ENCODE peak calls at places on chromosomes 4 and X, in eight cellular contexts. F, X, Q, Y, B, G, V and O are unnamed samples.
A peak's percentile ranks its signal among the peaks of the same experiment; 100 is the strongest.

GRCh38 chr4:17576932-17577659 is at the start of gene LAP3:
- DNase-seq in F (peak; percentile 95), X (peak; percentile 96), Q (peak; percentile 100), Y (peak; percentile 98), B (peak; percentile 99), G (peak; percentile 96), V (peak; percentile 97), O (peak; percentile 94)

GRCh38 chrX:138127314-138127713 is 561.4 kb downstream of the ZIC3 start:
- DNase-seq in F (peak; percentile 38), X (no peak), Q (no peak), Y (no peak), B (no peak), G (no peak), V (no peak), O (peak; percentile 19)

GRCh38 chr4:999863-1000425 is 6.7 kb upstream of the SLC26A1 start:
- DNase-seq in F (no peak), X (no peak), Q (no peak), Y (no peak), B (no peak), G (no peak), V (no peak), O (no peak)

GRCh38 chr4:180148737-180149136 is 2094.5 kb upstream of the TENM3 start:
- DNase-seq in F (no peak), X (peak; percentile 20), Q (no peak), Y (no peak), B (no peak), G (no peak), V (no peak), O (no peak)

GRCh38 chr4:112142152-112142551 is 3.1 kb upstream of the FAM241A start:
- DNase-seq in F (no peak), X (no peak), Q (no peak), Y (no peak), B (no peak), G (no peak), V (no peak), O (no peak)

GRCh38 chrX:150155396-150156048 is 207.6 kb upstream of the MAMLD1 start:
- DNase-seq in F (peak; percentile 66), X (peak; percentile 55), Q (no peak), Y (no peak), B (no peak), G (no peak), V (no peak), O (peak; percentile 67)

GRCh38 chr4:110164251-110164650 is 34.2 kb downstream of the ELOVL6 start:
- DNase-seq in F (peak; percentile 69), X (peak; percentile 74), Q (no peak), Y (no peak), B (no peak), G (no peak), V (no peak), O (peak; percentile 88)

GRCh38 chr4:154049457-154050181 is 260.7 kb upstream of the SFRP2 start:
- DNase-seq in F (peak; percentile 90), X (no peak), Q (no peak), Y (no peak), B (no peak), G (no peak), V (peak; percentile 37), O (peak; percentile 39)

GRCh38 chr4:106301393-106302084 is 14.5 kb downstream of the TBCK start:
- DNase-seq in F (peak; percentile 77), X (peak; percentile 3), Q (no peak), Y (no peak), B (no peak), G (no peak), V (no peak), O (no peak)

GRCh38 chr4:81913427-81913878 is 441.7 kb upstream of the RASGEF1B start:
- DNase-seq in F (peak; percentile 35), X (peak; percentile 31), Q (peak; percentile 63), Y (peak; percentile 32), B (peak; percentile 71), G (peak; percentile 37), V (peak; percentile 57), O (no peak)

GRCh38 chr4:181525641-181526040 is 717.6 kb upstream of the TENM3 start:
- DNase-seq in F (no peak), X (no peak), Q (no peak), Y (no peak), B (no peak), G (no peak), V (no peak), O (no peak)

GRCh38 chrX:1292581-1293310 is 24.1 kb downstream of the CSF2RA start:
- DNase-seq in F (no peak), X (no peak), Q (no peak), Y (no peak), B (no peak), G (no peak), V (no peak), O (no peak)

GRCh38 chr4:178202422-178202821 is 760.2 kb upstream of the AGA start:
- DNase-seq in F (no peak), X (no peak), Q (no peak), Y (no peak), B (no peak), G (no peak), V (no peak), O (no peak)

GRCh38 chrX:100264200-100264599 is 145.9 kb downstream of the PCDH19 start:
- DNase-seq in F (no peak), X (no peak), Q (no peak), Y (no peak), B (peak; percentile 67), G (no peak), V (no peak), O (no peak)

GRCh38 chrX:18886344-18887161 is 97.4 kb downstream of the PHKA2 start:
- DNase-seq in F (peak; percentile 41), X (peak; percentile 23), Q (peak; percentile 67), Y (no peak), B (peak; percentile 90), G (peak; percentile 74), V (peak; percentile 86), O (peak; percentile 13)

GRCh38 chrX:134933248-134933647 is 57.5 kb upstream of the SMIM10 start:
- DNase-seq in F (no peak), X (no peak), Q (no peak), Y (no peak), B (no peak), G (peak; percentile 5), V (no peak), O (no peak)

GRCh38 chr4:34814266-34814665 is 1430.0 kb downstream of the ARAP2 start:
- DNase-seq in F (no peak), X (no peak), Q (no peak), Y (no peak), B (no peak), G (no peak), V (no peak), O (no peak)

GRCh38 chr4:148998719-148999118 is 556.5 kb upstream of the NR3C2 start:
- DNase-seq in F (peak; percentile 19), X (peak; percentile 17), Q (no peak), Y (no peak), B (peak; percentile 16), G (no peak), V (peak; percentile 17), O (no peak)

GRCh38 chr4:3358660-3359059 is 65.8 kb downstream of the RGS12 start:
- DNase-seq in F (no peak), X (no peak), Q (no peak), Y (no peak), B (no peak), G (no peak), V (no peak), O (no peak)

GRCh38 chrX:70769659-70770232 is 138.8 kb downstream of the TEX11 start:
- DNase-seq in F (no peak), X (peak; percentile 5), Q (no peak), Y (no peak), B (no peak), G (no peak), V (no peak), O (peak; percentile 0)

GRCh38 chr4:40702800-40703151 is 47.0 kb upstream of the NSUN7 start:
- DNase-seq in F (no peak), X (no peak), Q (no peak), Y (no peak), B (peak; percentile 21), G (no peak), V (no peak), O (no peak)

GRCh38 chrX:65581661-65582339 is 47.2 kb upstream of the LAS1L start:
- DNase-seq in F (peak; percentile 56), X (peak; percentile 61), Q (peak; percentile 76), Y (peak; percentile 26), B (peak; percentile 77), G (peak; percentile 51), V (peak; percentile 50), O (peak; percentile 35)

GRCh38 chr4:184310171-184310567 is 92.5 kb upstream of the ENPP6 start:
- DNase-seq in F (no peak), X (no peak), Q (peak; percentile 64), Y (no peak), B (peak; percentile 85), G (no peak), V (no peak), O (no peak)
- TF ChIP-seq CTCF in F (peak; percentile 28), X (no peak), Q (no peak), Y (no peak), B (peak; percentile 45), G (peak; percentile 18), V (no peak), O (peak; percentile 31)

GRCh38 chr4:100461796-100462195 is 56.0 kb downstream of the EMCN start:
- DNase-seq in F (no peak), X (no peak), Q (no peak), Y (no peak), B (no peak), G (no peak), V (no peak), O (no peak)

GRCh38 chr4:100462206-100462605 is 55.6 kb downstream of the EMCN start:
- DNase-seq in F (peak; percentile 17), X (peak; percentile 49), Q (no peak), Y (no peak), B (no peak), G (no peak), V (no peak), O (peak; percentile 83)
- TF ChIP-seq CTCF in F (no peak), X (no peak), Q (no peak), Y (no peak), B (no peak), G (no peak), V (no peak), O (no peak)

GRCh38 chrX:16039834-16040233 is 83.5 kb upstream of the GRPR start:
- DNase-seq in F (no peak), X (no peak), Q (no peak), Y (no peak), B (peak; percentile 17), G (no peak), V (no peak), O (no peak)

GRCh38 chrX:16042980-16043379 is 80.4 kb upstream of the GRPR start:
- DNase-seq in F (no peak), X (no peak), Q (no peak), Y (no peak), B (no peak), G (no peak), V (no peak), O (no peak)

GRCh38 chrX:16039363-16039762 is 84.0 kb upstream of the GRPR start:
- DNase-seq in F (no peak), X (no peak), Q (no peak), Y (no peak), B (peak; percentile 24), G (no peak), V (no peak), O (no peak)
- TF ChIP-seq CTCF in F (no peak), X (no peak), Q (no peak), Y (no peak), B (no peak), G (no peak), V (no peak), O (no peak)

DNA sequence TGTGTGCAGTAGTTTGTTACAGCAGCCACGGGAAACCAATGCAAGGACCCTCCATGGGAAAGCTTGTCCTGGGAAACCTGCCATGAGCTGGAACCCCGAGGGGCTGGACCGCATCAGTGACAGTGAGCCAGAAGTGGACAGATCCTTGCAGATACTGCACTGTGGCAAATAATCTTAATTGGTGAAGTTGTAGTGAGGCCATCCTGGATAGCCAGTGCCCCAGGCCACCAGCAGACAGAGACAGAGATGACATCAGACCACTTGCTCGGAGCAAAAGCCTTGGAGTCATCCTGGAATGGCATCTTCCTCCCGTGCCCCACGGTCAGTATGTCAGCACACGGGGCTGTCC is 35.2 kb upstream of the SORCS2 start:
- DNase-seq in F (no peak), X (no peak), Q (no peak), Y (no peak), B (no peak), G (no peak), V (no peak), O (no peak)
- TF ChIP-seq CTCF in F (no peak), X (no peak), Q (no peak), Y (no peak), B (no peak), G (no peak), V (no peak), O (no peak)